ENCODE peak calls at places on chromosomes 13 and 19, in seven cellular contexts. U, E, T, J, Q, O and B are unnamed samples.

GRCh38 chr13:83839158-83839557 is 43.1 kb downstream of the SLITRK1 start:
- DNase-seq in Q (no peak), J (no peak), E (no peak), U (no peak), T (no peak), O (no peak), B (no peak)

GRCh38 chr13:20359335-20359734 is 127.2 kb upstream of the GJB6 start:
- DNase-seq in E (no peak), U (no peak), O (peak), J (no peak), T (no peak), Q (no peak), B (no peak)

GRCh38 chr19:47756953-47757608 is 11.7 kb downstream of the NOP53 start:
- DNase-seq in E (no peak), T (no peak), Q (no peak), J (no peak), U (no peak), O (no peak), B (no peak)

GRCh38 chr19:50427997-50428425 is 4.7 kb upstream of the MYBPC2 start:
- DNase-seq in E (no peak), T (no peak), J (peak), U (no peak), Q (no peak), O (no peak), B (no peak)

GRCh38 chr19:40990972-40991381 is at the start of gene CYP2B6:
- DNase-seq in J (no peak), U (no peak), E (no peak), O (no peak), T (no peak), Q (no peak), B (no peak)

GRCh38 chr19:53094749-53095575 is 8.3 kb downstream of the ZNF160 start:
- DNase-seq in U (peak), E (peak), J (peak), Q (peak), T (no peak), O (no peak), B (no peak)

GRCh38 chr19:20167020-20167644 is at the start of gene ZNF486:
- DNase-seq in U (peak), J (peak), O (peak), Q (peak), T (no peak), E (peak), B (no peak)

GRCh38 chr19:495440-496332 is 600 bp upstream of the MADCAM1 start:
- DNase-seq in O (no peak), Q (peak), U (no peak), T (no peak), E (peak), J (peak), B (peak)

GRCh38 chr19:49374665-49375434 is 11.2 kb downstream of the DKKL1 start:
- DNase-seq in U (no peak), J (no peak), Q (peak), O (no peak), E (no peak), T (no peak), B (no peak)

GRCh38 chr13:59643906-59644626 is 519.7 kb downstream of the DIAPH3 start:
- DNase-seq in E (no peak), Q (no peak), O (no peak), T (no peak), J (no peak), U (no peak), B (no peak)

GRCh38 chr13:93345642-93346220 is 119.1 kb downstream of the GPC6 start:
- DNase-seq in U (no peak), T (no peak), Q (no peak), J (no peak), O (no peak), E (no peak), B (no peak)

GRCh38 chr19:4055209-4055552 is 11.5 kb downstream of the ZBTB7A start:
- DNase-seq in Q (no peak), O (no peak), E (no peak), T (no peak), J (no peak), U (no peak), B (no peak)

GRCh38 chr19:4399871-4400768 is at the start of gene SH3GL1:
- DNase-seq in E (peak), U (peak), T (peak), J (peak), O (peak), Q (peak), B (peak)

GRCh38 chr19:7004313-7004931 is 16.8 kb downstream of the MBD3L2B start:
- DNase-seq in T (no peak), E (peak), O (peak), Q (no peak), J (no peak), U (no peak), B (no peak)

GRCh38 chr19:29006057-29006735 is 206.8 kb downstream of the UQCRFS1 start:
- DNase-seq in J (no peak), Q (no peak), E (no peak), U (no peak), O (no peak), T (no peak), B (no peak)

GRCh38 chr19:46383171-46383815 is 30.1 kb downstream of the CCDC8 start:
- DNase-seq in J (no peak), Q (no peak), E (no peak), O (no peak), T (no peak), U (no peak), B (no peak)

GRCh38 chr13:78161266-78161665 is 242.6 kb upstream of the EDNRB start:
- DNase-seq in E (no peak), Q (no peak), U (no peak), O (no peak), J (no peak), T (no peak), B (no peak)

GRCh38 chr19:2270572-2271515 is 11.1 kb downstream of the PEAK3 start:
- DNase-seq in J (no peak), U (no peak), Q (peak), T (no peak), O (peak), E (peak), B (no peak)

GRCh38 chr13:40232321-40232720 is 434.1 kb downstream of the FOXO1 start:
- DNase-seq in O (no peak), U (no peak), J (no peak), Q (no peak), E (no peak), T (no peak), B (no peak)

GRCh38 chr13:40236566-40237168 is 429.8 kb downstream of the FOXO1 start:
- DNase-seq in E (no peak), U (no peak), Q (no peak), O (no peak), J (no peak), T (no peak), B (no peak)

GRCh38 chr13:40231311-40231710 is 435.1 kb downstream of the FOXO1 start:
- DNase-seq in T (no peak), E (no peak), U (no peak), Q (no peak), J (no peak), O (no peak), B (no peak)

GRCh38 chr13:40235160-40235796 is 431.2 kb downstream of the FOXO1 start:
- DNase-seq in O (no peak), U (no peak), Q (no peak), T (no peak), J (no peak), E (no peak), B (no peak)

DNA sequence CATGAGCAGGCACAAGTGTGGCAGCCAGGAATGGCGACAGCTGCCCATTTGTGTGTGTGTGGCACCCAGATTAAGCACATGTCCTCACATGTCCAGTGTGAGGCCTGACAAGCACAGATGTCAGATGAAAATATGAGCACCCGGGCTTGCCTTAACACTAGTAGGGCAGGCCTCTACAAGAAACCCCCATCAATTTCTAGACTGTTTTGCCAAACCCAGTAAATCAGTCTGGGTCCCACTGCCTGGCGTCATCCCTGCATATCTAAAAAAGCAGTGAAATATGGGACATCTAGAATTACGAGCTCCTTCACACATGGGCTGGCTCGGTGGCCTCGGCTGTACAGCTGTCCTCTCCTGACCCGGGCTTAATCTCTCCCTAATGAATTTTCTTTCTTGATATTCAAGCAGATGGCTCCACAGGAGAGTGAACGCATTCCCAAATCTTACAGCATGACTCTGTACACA is 432.7 kb downstream of the FOXO1 start:
- DNase-seq in U (no peak), T (no peak), O (no peak), J (no peak), Q (no peak), E (no peak), B (no peak)
- TF ChIP-seq POLR2AphosphoS5 in U (no peak), T (no peak), O (no peak), J (no peak), Q (no peak), E (no peak), B (no peak)

DNA sequence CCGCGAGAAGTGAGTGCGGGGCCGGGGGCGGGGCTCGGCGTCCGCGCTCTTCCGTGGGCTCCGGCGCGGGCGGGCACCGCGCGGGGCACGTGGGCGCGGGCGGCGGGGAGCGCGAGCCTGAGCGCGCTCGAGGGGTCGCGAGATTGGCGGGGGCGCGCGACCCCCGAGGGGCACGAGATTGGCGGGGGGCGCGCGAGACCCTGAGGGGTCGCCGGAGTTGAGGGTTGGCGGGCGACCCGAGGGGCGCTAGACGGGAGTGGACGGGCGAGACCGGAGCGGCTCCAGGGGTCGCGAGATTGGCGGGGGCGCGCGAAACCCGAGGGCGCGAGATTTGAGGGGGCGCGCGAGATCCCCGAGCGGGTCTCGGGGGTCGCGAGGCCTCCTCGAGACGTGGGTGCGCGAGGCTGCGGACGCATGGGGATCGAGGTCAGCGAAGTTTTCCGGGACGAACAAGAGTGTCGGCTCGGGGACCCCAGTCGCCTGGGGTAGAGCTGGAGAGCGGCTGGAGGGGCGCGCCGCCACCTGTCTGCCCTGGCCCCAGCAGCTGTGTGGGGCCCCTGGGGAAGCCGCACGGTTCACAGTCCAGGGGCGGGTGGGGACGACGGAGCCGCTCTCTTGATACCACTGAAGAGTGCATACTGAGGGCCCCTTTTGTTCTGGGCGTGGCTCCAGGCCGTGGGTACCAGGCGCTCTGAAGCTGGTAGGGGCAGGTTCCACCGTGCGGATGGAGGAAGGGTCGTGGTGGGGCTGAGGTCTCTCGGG is 682 bp downstream of the SSBP4 start:
- DNase-seq in U (no peak), Q (peak), O (peak), E (peak), T (no peak), J (no peak), B (no peak)
- TF ChIP-seq TAF1 in U (no peak), Q (no peak), O (no peak), E (peak), T (no peak), J (peak), B (no peak)

GRCh38 chr19:5540208-5540607 is 27.5 kb downstream of the TINCR start:
- DNase-seq in U (no peak), E (no peak), J (no peak), O (no peak), Q (no peak), T (no peak), B (no peak)
- TF ChIP-seq POLR2AphosphoS5 in U (no peak), E (no peak), J (no peak), O (no peak), Q (no peak), T (no peak), B (no peak)

GRCh38 chr19:11381535-11382369 is 2.4 kb downstream of the EPOR start:
- DNase-seq in O (no peak), Q (peak), T (peak), J (peak), U (peak), E (no peak), B (peak)
- TF ChIP-seq TAF1 in O (no peak), Q (no peak), T (no peak), J (no peak), U (no peak), E (no peak), B (no peak)

GRCh38 chr19:12872255-12872654 is 9.0 kb downstream of the DNASE2 start:
- DNase-seq in E (peak), O (no peak), T (no peak), U (no peak), Q (no peak), J (no peak), B (no peak)

GRCh38 chr19:12873891-12874745 is 7.1 kb downstream of the DNASE2 start:
- DNase-seq in J (no peak), T (no peak), Q (peak), O (no peak), U (no peak), E (no peak), B (no peak)

GRCh38 chr19:12871681-12872080 is 9.6 kb downstream of the DNASE2 start:
- DNase-seq in T (no peak), U (no peak), E (no peak), J (no peak), O (no peak), Q (no peak), B (no peak)

GRCh38 chr19:12875086-12875485 is 6.2 kb downstream of the DNASE2 start:
- DNase-seq in E (no peak), U (no peak), J (no peak), O (no peak), T (no peak), Q (no peak), B (no peak)

GRCh38 chr19:12872941-12873890 is 8.0 kb downstream of the DNASE2 start:
- DNase-seq in E (peak), Q (peak), U (peak), O (peak), T (no peak), J (peak), B (no peak)
- TF ChIP-seq POLR2AphosphoS5 in E (no peak), Q (no peak), U (no peak), O (no peak), T (no peak), J (no peak), B (no peak)

DNA sequence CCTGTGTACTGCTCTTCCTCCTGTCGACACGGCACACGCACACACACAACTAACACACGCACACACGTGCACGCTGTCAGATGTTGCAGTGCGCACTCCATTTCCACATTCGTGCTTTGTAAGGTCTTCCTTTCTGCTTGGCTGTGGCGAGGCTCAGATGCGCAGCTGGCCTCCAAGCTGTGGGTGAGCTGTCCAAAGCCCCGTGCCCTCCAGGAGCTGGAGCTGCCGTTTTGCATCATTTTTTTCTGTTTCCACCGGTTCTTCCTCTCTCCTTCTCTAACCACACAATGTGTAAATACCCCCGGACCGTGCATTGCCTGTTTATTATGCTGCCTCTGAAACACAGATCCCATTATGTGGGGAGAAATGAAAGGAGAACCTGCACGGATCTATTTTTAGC is 137.4 kb downstream of the SOX1 start:
- DNase-seq in T (no peak), O (no peak), U (no peak), E (no peak), Q (no peak), J (no peak), B (no peak)
- TF ChIP-seq TAF1 in T (no peak), O (no peak), U (no peak), E (no peak), Q (no peak), J (no peak), B (no peak)

DNA sequence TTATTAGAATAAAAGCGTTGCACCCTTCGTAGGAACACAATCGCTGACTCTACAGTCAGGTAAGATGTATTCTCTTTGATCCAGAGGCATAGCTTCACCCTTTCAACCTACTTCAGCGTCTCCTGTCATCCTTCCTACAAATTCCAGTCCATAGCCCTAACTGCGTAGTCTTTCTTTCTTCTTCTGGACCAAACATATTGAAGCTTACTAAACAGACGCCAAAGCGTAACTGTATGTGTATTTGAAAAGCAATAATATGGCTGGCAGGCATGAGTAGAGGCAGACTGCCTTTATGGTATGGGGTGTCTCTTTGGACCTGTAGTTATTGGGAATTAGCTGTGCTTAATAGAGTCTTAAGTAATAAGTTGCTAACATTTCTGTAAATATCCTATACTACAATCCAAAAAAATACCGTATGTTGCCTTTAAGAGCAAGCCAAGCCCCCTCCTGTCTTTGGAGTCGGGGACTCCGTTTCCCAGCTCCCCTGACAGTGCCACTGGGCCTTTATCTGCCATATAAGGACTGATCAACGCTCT is 392 bp upstream of the ZNF548 start:
- DNase-seq in J (no peak), T (no peak), U (no peak), O (no peak), E (no peak), Q (no peak), B (no peak)
- TF ChIP-seq POLR2AphosphoS5 in J (no peak), T (no peak), U (no peak), O (peak), E (no peak), Q (peak), B (no peak)

DNA sequence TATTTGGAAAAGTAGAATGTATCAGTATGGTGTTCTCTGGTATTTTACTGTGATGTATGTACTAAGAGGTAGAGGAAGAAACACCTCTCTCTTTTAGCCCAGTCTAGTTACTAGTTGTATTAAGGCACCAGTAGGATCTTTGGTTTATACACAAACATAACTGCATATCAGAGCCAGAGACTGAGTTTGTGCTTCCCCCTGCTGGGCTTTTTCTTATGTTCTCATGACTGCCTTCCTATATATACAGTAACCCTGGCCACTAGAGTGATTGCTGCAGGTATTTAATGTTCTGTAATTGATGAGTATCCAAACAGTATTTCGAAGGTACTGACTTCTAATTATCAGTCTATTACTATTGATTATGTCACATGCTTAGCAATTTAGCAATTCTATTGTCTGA is 202.5 kb upstream of the KLHL1 start:
- DNase-seq in U (no peak), Q (peak), J (no peak), T (no peak), O (peak), E (no peak), B (no peak)
- TF ChIP-seq TAF1 in U (no peak), Q (no peak), J (no peak), T (no peak), O (no peak), E (no peak), B (no peak)

DNA sequence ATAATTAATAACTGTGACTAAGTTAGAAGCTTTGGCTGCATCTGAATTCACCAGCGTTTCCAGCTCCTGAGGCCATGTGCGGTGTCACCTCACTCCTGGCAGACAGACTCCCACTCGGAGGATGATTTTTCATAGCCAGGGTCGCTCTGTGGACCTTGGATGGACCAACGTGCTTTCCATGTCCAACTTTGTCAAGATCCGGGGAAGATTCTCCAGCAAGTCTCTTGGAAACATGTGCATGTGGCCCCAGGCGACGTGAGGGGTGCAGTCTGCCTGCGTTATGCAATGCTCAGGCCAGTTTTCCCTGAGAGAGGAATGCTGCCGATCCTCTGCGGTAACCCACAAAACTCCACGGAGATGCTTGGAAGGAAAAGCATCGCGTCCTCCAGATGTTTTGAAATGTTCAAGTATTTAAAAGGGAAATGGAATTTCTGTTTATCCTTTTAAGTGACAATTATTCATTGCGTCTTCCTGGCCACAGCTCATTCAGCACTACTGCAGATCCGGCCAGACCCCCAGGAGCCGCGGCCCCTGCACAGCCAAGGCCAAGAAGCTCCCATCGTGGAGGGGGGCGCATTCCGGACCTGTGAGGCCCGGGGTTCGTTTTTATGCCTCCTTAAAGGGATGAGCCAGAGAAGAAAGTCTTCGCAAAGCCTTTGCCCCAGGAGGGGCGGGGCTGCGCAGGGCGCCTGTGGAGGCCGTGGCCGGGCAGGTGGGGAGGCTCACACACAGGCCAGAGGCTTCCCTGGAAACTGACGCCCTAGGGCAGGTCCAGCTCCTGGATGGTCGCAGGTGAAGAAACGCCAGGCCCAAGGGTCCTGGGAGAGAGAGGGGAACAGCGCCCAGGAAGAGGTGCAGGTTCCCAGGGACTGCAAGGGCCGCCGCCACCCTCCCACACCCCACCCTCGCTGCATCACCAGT is 46.0 kb downstream of the C13orf46 start:
- DNase-seq in U (no peak), O (no peak), T (no peak), Q (no peak), J (no peak), E (no peak), B (no peak)
- TF ChIP-seq POLR2AphosphoS5 in U (no peak), O (no peak), T (no peak), Q (no peak), J (no peak), E (no peak), B (no peak)